ENCODE peak calls at places on chromosomes 16 and 17, in six cellular contexts. Q, G, Z, W, L and F are unnamed samples.

GRCh38 chr16:67449739-67450138 is 18.8 kb downstream of the HSD11B2 start:
- DNase-seq in G (no peak), Q (no peak), Z (no peak), W (no peak), L (no peak), F (no peak)

GRCh38 chr16:70257391-70257790 is 5.7 kb upstream of the EXOSC6 start:
- DNase-seq in W (no peak), Z (no peak), L (no peak), G (no peak), Q (no peak), F (no peak)

GRCh38 chr17:75188614-75189013 is 5.9 kb upstream of the SUMO2 start:
- DNase-seq in G (no peak), Q (no peak), W (no peak), L (no peak), Z (no peak), F (no peak)

GRCh38 chr16:66872524-66872923 is 7.8 kb upstream of the PDP2 start:
- DNase-seq in Q (no peak), W (no peak), G (no peak), L (no peak), Z (no peak), F (no peak)

GRCh38 chr17:12342609-12343248 is 322.1 kb downstream of the MAP2K4 start:
- DNase-seq in L (no peak), W (peak; percentile 14), Z (no peak), Q (no peak), G (no peak), F (no peak)

GRCh38 chr17:43772877-43773648 is 5.7 kb downstream of the DUSP3 start:
- DNase-seq in G (no peak), Z (no peak), Q (no peak), L (no peak), W (no peak), F (no peak)

GRCh38 chr17:82018152-82019041 is 4.3 kb downstream of the CENPX start:
- DNase-seq in Q (no peak), W (no peak), G (no peak), Z (no peak), L (no peak), F (no peak)

GRCh38 chr16:64951193-64951592 is 170.7 kb downstream of the CDH11 start:
- DNase-seq in G (no peak), Z (no peak), Q (no peak), W (no peak), L (no peak), F (no peak)

GRCh38 chr16:12901597-12902436 is at the start of gene SHISA9:
- DNase-seq in G (no peak), Q (no peak), Z (no peak), W (no peak), L (no peak), F (no peak)

GRCh38 chr16:4414187-4414909 is 2.0 kb downstream of the CORO7 start:
- DNase-seq in G (no peak), Q (no peak), Z (no peak), L (peak; percentile 74), W (no peak), F (no peak)

GRCh38 chr17:17503566-17504130 is 7.5 kb upstream of the RASD1 start:
- DNase-seq in W (no peak), G (no peak), Z (no peak), Q (no peak), L (no peak), F (no peak)

GRCh38 chr17:50993544-50993943 is 127.1 kb downstream of the SPAG9 start:
- DNase-seq in W (no peak), Q (no peak), Z (no peak), G (no peak), L (no peak), F (no peak)

GRCh38 chr17:76414334-76415295 is 30.2 kb downstream of the SPHK1 start:
- DNase-seq in L (no peak), G (peak; percentile 58), W (peak; percentile 51), Q (no peak), Z (no peak), F (peak; percentile 98)

GRCh38 chr17:14138649-14139048 is 69.3 kb downstream of the COX10 start:
- DNase-seq in Q (no peak), L (no peak), Z (no peak), G (no peak), W (no peak), F (no peak)

GRCh38 chr17:63533433-63534077 is 10.4 kb downstream of the KCNH6 start:
- DNase-seq in L (no peak), W (no peak), G (no peak), Z (no peak), Q (no peak), F (no peak)

GRCh38 chr17:63481488-63481870 is 4.6 kb downstream of the ACE start:
- DNase-seq in Z (no peak), G (no peak), W (no peak), L (no peak), Q (no peak), F (no peak)

GRCh38 chr17:2295575-2295974 is 8.0 kb downstream of the SMG6 start:
- DNase-seq in Z (no peak), Q (peak; percentile 47), W (no peak), G (no peak), L (no peak), F (no peak)

GRCh38 chr17:80441133-80441578 is 26.2 kb downstream of the ENDOV start:
- DNase-seq in L (peak; percentile 32), G (no peak), Q (peak; percentile 23), Z (no peak), W (no peak), F (no peak)

GRCh38 chr17:75918112-75918445 is 13.4 kb upstream of the MRPL38 start:
- DNase-seq in Q (no peak), G (no peak), W (no peak), L (no peak), Z (no peak), F (no peak)

GRCh38 chr17:35160354-35161201 is 13.0 kb downstream of the UNC45B start:
- DNase-seq in Q (no peak), L (no peak), Z (no peak), W (no peak), G (no peak), F (no peak)

GRCh38 chr17:79940381-79941087 is 95.1 kb downstream of the TBC1D16 start:
- DNase-seq in L (no peak), G (no peak), Z (no peak), Q (no peak), W (no peak), F (peak; percentile 9)

GRCh38 chr16:51982715-51983680 is 563.9 kb downstream of the TOX3 start:
- DNase-seq in L (no peak), W (peak; percentile 57), G (peak; percentile 58), Z (peak; percentile 36), Q (peak; percentile 31), F (peak; percentile 63)

GRCh38 chr16:65660390-65660789 is 538.5 kb upstream of the CDH11 start:
- DNase-seq in Z (no peak), Q (no peak), G (no peak), W (no peak), L (no peak), F (no peak)

GRCh38 chr17:42950044-42950783 is 14.0 kb downstream of the AARSD1 start:
- DNase-seq in Q (no peak), Z (no peak), W (no peak), G (no peak), L (no peak), F (no peak)

GRCh38 chr17:82091264-82092066 is 6.6 kb downstream of the FASN start:
- DNase-seq in G (no peak), Z (no peak), L (no peak), Q (no peak), W (no peak), F (no peak)

GRCh38 chr17:44012874-44013273 is 1.9 kb downstream of the TMEM101 start:
- DNase-seq in G (no peak), L (no peak), Z (no peak), W (no peak), Q (no peak), F (no peak)

GRCh38 chr16:85613609-85614337 is 651 bp downstream of the GSE1 start:
- DNase-seq in Q (no peak), W (peak; percentile 69), L (no peak), Z (no peak), G (no peak), F (peak; percentile 97)

GRCh38 chr16:72740346-72740745 is 307.6 kb downstream of the ZFHX3 start:
- DNase-seq in L (no peak), W (no peak), G (no peak), Q (peak; percentile 2), Z (no peak), F (no peak)

GRCh38 chr16:1492923-1493745 is at the start of gene TELO2:
- DNase-seq in G (peak; percentile 38), W (peak; percentile 81), Q (peak; percentile 55), Z (peak; percentile 36), L (peak; percentile 80), F (peak; percentile 90)

GRCh38 chr17:30812218-30813177 is 12.0 kb downstream of the CRLF3 start:
- DNase-seq in G (no peak), Z (no peak), L (no peak), W (no peak), Q (peak; percentile 15), F (no peak)

GRCh38 chr16:66503030-66503429 is 46.9 kb downstream of the TK2 start:
- DNase-seq in Q (no peak), Z (no peak), L (no peak), W (no peak), G (no peak), F (no peak)

GRCh38 chr17:67990909-67991308 is 5.4 kb downstream of the C17orf58 start:
- DNase-seq in Q (no peak), W (no peak), G (no peak), Z (no peak), L (no peak), F (no peak)

GRCh38 chr16:14358697-14359305 is 271.3 kb downstream of the PARN start:
- DNase-seq in L (no peak), Q (no peak), W (no peak), Z (no peak), G (no peak), F (no peak)